ENCODE peak calls at places on chromosomes 4 and X, in eight cellular contexts. A is HL-60, N is sigmoid colon, U is GM12878, D is HepG2, H is suprapubic skin, W is endothelial cell of umbilical vein, T is GM12891. G is an unnamed sample.

GRCh38 chr4:159428975-159429692 is 326.3 kb downstream of the RAPGEF2 start:
- DNase-seq in U (no peak), D (no peak), A (no peak), N (no peak), T (no peak), H (no peak), W (peak; percentile 70), G (no peak)

GRCh38 chr4:154506253-154506652 is 14.7 kb upstream of the DCHS2 start:
- DNase-seq in T (no peak), D (peak; percentile 27), A (peak; percentile 3), W (peak; percentile 24), N (no peak), H (no peak), U (no peak), G (peak; percentile 20)

GRCh38 chr4:77023920-77024319 is 51.9 kb downstream of the CCNI start:
- DNase-seq in H (no peak), U (no peak), D (peak; percentile 38), N (no peak), A (no peak), W (no peak), T (no peak), G (no peak)

GRCh38 chrX:142184756-142185602 is 20.1 kb downstream of the MAGEC2 start:
- DNase-seq in T (no peak), H (no peak), D (no peak), U (no peak), A (no peak), N (no peak), W (no peak), G (no peak)

GRCh38 chr4:159360549-159360948 is 257.7 kb downstream of the RAPGEF2 start:
- DNase-seq in D (no peak), N (no peak), U (no peak), A (no peak), T (no peak), W (peak; percentile 49), H (no peak), G (no peak)

GRCh38 chrX:47645530-47645929 is 4.8 kb downstream of the ELK1 start:
- DNase-seq in T (no peak), W (no peak), A (no peak), N (no peak), H (no peak), D (no peak), U (no peak), G (no peak)

GRCh38 chr4:21901831-21902230 is 46.7 kb downstream of the KCNIP4 start:
- DNase-seq in H (no peak), N (no peak), D (no peak), A (no peak), T (no peak), W (no peak), U (no peak), G (no peak)

GRCh38 chr4:181745933-181746627 is 497.1 kb upstream of the TENM3 start:
- DNase-seq in T (no peak), N (no peak), A (no peak), W (no peak), H (no peak), U (no peak), D (no peak), G (no peak)

GRCh38 chr4:26039950-26040349 is 125.9 kb downstream of the SMIM20 start:
- DNase-seq in D (no peak), N (peak; percentile 61), W (no peak), U (no peak), H (peak; percentile 61), A (no peak), T (no peak), G (no peak)

GRCh38 chrX:21490341-21490740 is 116.1 kb downstream of the CNKSR2 start:
- DNase-seq in T (no peak), U (no peak), N (no peak), A (no peak), D (no peak), H (no peak), W (no peak), G (no peak)

GRCh38 chr4:123755655-123756054 is 359.1 kb downstream of the SPRY1 start:
- DNase-seq in U (no peak), T (no peak), A (no peak), N (no peak), H (no peak), D (no peak), W (no peak), G (no peak)

GRCh38 chr4:71251266-71251665 is 87.6 kb upstream of the SLC4A4 start:
- DNase-seq in A (no peak), N (no peak), D (no peak), T (no peak), U (no peak), W (no peak), H (no peak), G (no peak)

GRCh38 chrX:16867947-16868346 is 2.2 kb downstream of the RBBP7 start:
- DNase-seq in U (no peak), N (no peak), D (peak; percentile 38), T (no peak), W (no peak), A (no peak), H (no peak), G (no peak)

GRCh38 chrX:110163488-110163887 is 154.4 kb downstream of the AMMECR1 start:
- DNase-seq in D (no peak), W (peak; percentile 29), H (no peak), U (no peak), N (no peak), T (no peak), A (no peak), G (no peak)

GRCh38 chr4:139118365-139118764 is 58.7 kb downstream of the ELF2 start:
- DNase-seq in H (no peak), A (no peak), U (no peak), W (no peak), D (no peak), T (no peak), N (no peak), G (no peak)

GRCh38 chrX:107849747-107850478 is 24.2 kb downstream of the MID2 start:
- DNase-seq in D (no peak), U (no peak), T (no peak), A (no peak), H (no peak), W (peak; percentile 69), N (no peak), G (no peak)

GRCh38 chr4:15451181-15451865 is 18.4 kb upstream of the CC2D2A start:
- DNase-seq in A (peak; percentile 57), T (no peak), N (no peak), W (peak; percentile 11), U (no peak), H (no peak), D (no peak), G (no peak)

GRCh38 chrX:133482345-133483041 is 67.2 kb upstream of the GPC4 start:
- DNase-seq in H (no peak), T (no peak), D (no peak), U (no peak), W (no peak), N (peak; percentile 88), A (no peak), G (no peak)

GRCh38 chr4:143692241-143692640 is 8.2 kb downstream of the FREM3 start:
- DNase-seq in W (no peak), T (no peak), A (no peak), N (no peak), U (no peak), D (no peak), H (no peak), G (no peak)

GRCh38 chr4:82721819-82722423 is 76.7 kb downstream of the SCD5 start:
- DNase-seq in A (no peak), H (no peak), N (no peak), U (no peak), W (peak; percentile 38), T (peak; percentile 26), D (peak; percentile 30), G (peak; percentile 14)

GRCh38 chr4:110518889-110519490 is 43.0 kb downstream of the ENPEP start:
- DNase-seq in U (no peak), W (peak; percentile 33), N (no peak), A (no peak), D (peak; percentile 12), T (no peak), H (no peak), G (no peak)

GRCh38 chr4:119894650-119895208 is 171.9 kb downstream of the MAD2L1 start:
- DNase-seq in H (no peak), A (no peak), T (no peak), U (no peak), N (peak; percentile 85), W (no peak), D (no peak), G (no peak)
- TF ChIP-seq POLR2AphosphoS5 in H (no peak), A (no peak), T (no peak), U (no peak), N (peak; percentile 92), W (no peak), D (no peak), G (no peak)

DNA sequence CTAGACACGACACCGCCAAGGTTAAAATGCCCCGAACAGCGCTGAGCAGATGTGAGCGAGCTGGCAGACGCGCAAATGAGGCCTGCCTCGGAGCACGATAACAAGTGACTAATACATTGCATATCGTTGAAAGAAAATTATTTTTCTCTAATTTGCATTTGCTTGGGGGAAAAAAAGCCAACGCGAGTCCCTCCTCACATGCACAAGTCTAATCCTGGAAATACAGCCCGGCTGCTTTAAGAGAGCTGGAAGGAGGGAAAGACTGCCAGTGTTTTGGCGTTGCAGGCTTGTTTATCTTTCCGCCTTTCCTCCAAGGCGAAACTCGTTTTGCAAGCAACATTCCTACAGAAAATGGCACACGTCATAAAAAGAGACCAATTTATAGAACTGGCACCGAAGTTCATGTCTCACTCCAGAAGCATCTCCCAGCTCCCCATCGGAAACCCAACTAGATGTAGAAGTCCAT is 12.6 kb downstream of the BCOR start:
- DNase-seq in A (no peak), H (no peak), D (no peak), W (peak; percentile 9), U (no peak), T (no peak), N (no peak), G (no peak)
- TF ChIP-seq POLR2AphosphoS5 in A (no peak), H (no peak), D (no peak), W (no peak), U (no peak), T (no peak), N (no peak), G (no peak)

DNA sequence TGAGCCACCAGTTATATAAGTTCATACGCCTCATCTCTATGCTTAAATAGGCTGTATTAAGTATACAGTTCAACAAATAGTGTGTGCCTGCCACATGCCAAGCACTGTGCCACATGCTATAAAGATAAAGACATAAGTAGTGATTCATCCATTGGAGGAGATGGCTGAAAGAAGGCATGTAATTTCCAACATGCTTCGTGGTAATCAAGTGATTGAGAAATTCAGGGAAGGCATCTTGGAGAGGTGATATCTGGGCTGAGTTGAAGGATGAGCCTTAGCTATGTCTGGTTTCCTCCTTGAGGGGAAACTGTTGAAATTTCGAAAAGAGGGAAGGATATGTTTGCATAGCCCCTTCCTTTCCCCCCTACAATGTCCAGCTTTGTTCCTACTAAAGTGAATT is 96.5 kb downstream of the ARHGAP10 start:
- DNase-seq in W (no peak), A (no peak), T (no peak), D (no peak), H (no peak), U (no peak), N (no peak), G (no peak)
- TF ChIP-seq POLR2AphosphoS5 in W (no peak), A (no peak), T (no peak), D (no peak), H (no peak), U (no peak), N (peak; percentile 48), G (no peak)

DNA sequence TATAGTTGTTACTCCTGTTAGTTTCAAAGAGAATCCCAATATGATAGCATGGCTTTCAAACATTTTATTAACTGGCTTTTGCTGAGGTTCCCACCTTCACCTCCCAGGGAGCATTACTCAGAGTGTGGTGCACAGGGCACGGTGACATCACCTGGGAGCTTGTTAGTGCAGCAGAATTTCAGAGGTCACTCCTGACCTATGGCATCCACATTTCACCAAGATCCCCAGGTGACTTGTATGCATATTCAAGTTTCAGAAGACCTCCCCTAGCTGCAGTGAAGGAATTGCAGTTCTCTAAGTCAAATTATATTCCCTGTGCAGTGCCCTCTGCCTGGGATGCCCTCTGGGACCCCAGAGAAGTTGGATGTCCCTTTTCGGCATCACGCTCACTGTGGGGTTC is 29.7 kb upstream of the LNX1 start:
- DNase-seq in H (no peak), N (no peak), T (no peak), A (no peak), U (no peak), W (no peak), D (no peak), G (no peak)
- TF ChIP-seq POLR2AphosphoS5 in H (no peak), N (no peak), T (no peak), A (no peak), U (no peak), W (no peak), D (no peak), G (no peak)

G was measured in SK-N-MC.